ENCODE peak calls at places on chromosomes 6 and 20, in seven cellular contexts. One of them, this sample, is unnamed.

GRCh38 chr20:49288784-49289696 is 11.2 kb upstream of the ZNFX1 start:
- DNase-seq in thoracic aorta: no peak
- DNase-seq in EL: peak
- DNase-seq in Right ventricle myocardium inferior: no peak
- DNase-seq in HT1080: no peak
- DNase-seq in adrenal gland: no peak
- DNase-seq in HFFc6: no peak
- DNase-seq in this sample: no peak

GRCh38 chr6:79684821-79685220 is 53.7 kb downstream of the SH3BGRL2 start:
- DNase-seq in thoracic aorta: no peak
- DNase-seq in adrenal gland: no peak
- DNase-seq in HT1080: no peak
- DNase-seq in EL: no peak
- DNase-seq in Right ventricle myocardium inferior: no peak
- DNase-seq in HFFc6: no peak
- DNase-seq in this sample: peak

GRCh38 chr6:20377623-20378265 is 23.9 kb upstream of the E2F3 start:
- DNase-seq in thoracic aorta: no peak
- DNase-seq in EL: peak
- DNase-seq in Right ventricle myocardium inferior: no peak
- DNase-seq in HFFc6: peak
- DNase-seq in HT1080: peak
- DNase-seq in adrenal gland: no peak
- DNase-seq in this sample: peak

GRCh38 chr6:56803594-56803993 is 151.3 kb upstream of the BEND6 start:
- DNase-seq in HFFc6: peak
- DNase-seq in HT1080: no peak
- DNase-seq in Right ventricle myocardium inferior: no peak
- DNase-seq in EL: peak
- DNase-seq in thoracic aorta: no peak
- DNase-seq in adrenal gland: no peak
- DNase-seq in this sample: no peak

GRCh38 chr6:150169609-150170008 is 26.8 kb downstream of the PPP1R14C start:
- DNase-seq in Right ventricle myocardium inferior: no peak
- DNase-seq in thoracic aorta: no peak
- DNase-seq in EL: peak
- DNase-seq in HT1080: peak
- DNase-seq in HFFc6: peak
- DNase-seq in adrenal gland: no peak
- DNase-seq in this sample: no peak

GRCh38 chr20:62730481-62730880 is 21.8 kb downstream of the NTSR1 start:
- DNase-seq in adrenal gland: no peak
- DNase-seq in HFFc6: no peak
- DNase-seq in EL: no peak
- DNase-seq in HT1080: no peak
- DNase-seq in Right ventricle myocardium inferior: peak
- DNase-seq in thoracic aorta: no peak
- DNase-seq in this sample: no peak

GRCh38 chr6:105929626-105930025 is 156.5 kb upstream of the PRDM1 start:
- DNase-seq in Right ventricle myocardium inferior: no peak
- DNase-seq in HT1080: no peak
- DNase-seq in adrenal gland: no peak
- DNase-seq in thoracic aorta: no peak
- DNase-seq in EL: no peak
- DNase-seq in HFFc6: no peak
- DNase-seq in this sample: no peak

GRCh38 chr20:31560094-31560899 is 44.8 kb upstream of the ID1 start:
- DNase-seq in HT1080: peak
- DNase-seq in HFFc6: peak
- DNase-seq in EL: peak
- DNase-seq in adrenal gland: peak
- DNase-seq in thoracic aorta: no peak
- DNase-seq in Right ventricle myocardium inferior: peak
- DNase-seq in this sample: peak

GRCh38 chr20:35312348-35312747 is 20.1 kb upstream of the FAM83C start:
- DNase-seq in adrenal gland: no peak
- DNase-seq in thoracic aorta: no peak
- DNase-seq in HT1080: peak
- DNase-seq in EL: peak
- DNase-seq in Right ventricle myocardium inferior: no peak
- DNase-seq in HFFc6: peak
- DNase-seq in this sample: peak

GRCh38 chr20:4795394-4795793 is 73.7 kb downstream of the PRND start:
- DNase-seq in adrenal gland: no peak
- DNase-seq in EL: peak
- DNase-seq in HT1080: peak
- DNase-seq in Right ventricle myocardium inferior: no peak
- DNase-seq in thoracic aorta: no peak
- DNase-seq in HFFc6: peak
- DNase-seq in this sample: peak

GRCh38 chr6:111096246-111096645 is 8.9 kb downstream of the SLC16A10 start:
- DNase-seq in HFFc6: no peak
- DNase-seq in thoracic aorta: no peak
- DNase-seq in HT1080: no peak
- DNase-seq in adrenal gland: no peak
- DNase-seq in Right ventricle myocardium inferior: no peak
- DNase-seq in EL: no peak
- DNase-seq in this sample: no peak

GRCh38 chr6:132133734-132134490 is 182.7 kb upstream of the CCN2 start:
- DNase-seq in Right ventricle myocardium inferior: no peak
- DNase-seq in EL: peak
- DNase-seq in HFFc6: no peak
- DNase-seq in thoracic aorta: no peak
- DNase-seq in HT1080: no peak
- DNase-seq in adrenal gland: no peak
- DNase-seq in this sample: peak